ENCODE peak calls at places on chromosome 12, in eight cellular contexts. One of them, this sample, is unnamed.

GRCh38 chr12:13229504-13229903 is 33.0 kb downstream of the EMP1 start:
- DNase-seq in small intestine: no peak
- DNase-seq in body of pancreas: no peak
- DNase-seq in AG04450: no peak
- DNase-seq in dorsolateral prefrontal cortex: no peak
- DNase-seq in astrocyte: no peak
- DNase-seq in lower lobe of right lung: no peak
- DNase-seq in IMR-90: no peak
- DNase-seq in this sample: no peak

GRCh38 chr12:98456583-98457573 is 58.5 kb upstream of the TMPO start:
- DNase-seq in small intestine: peak; percentile 19
- DNase-seq in body of pancreas: peak; percentile 74
- DNase-seq in AG04450: no peak
- DNase-seq in dorsolateral prefrontal cortex: no peak
- DNase-seq in astrocyte: peak; percentile 59
- DNase-seq in lower lobe of right lung: peak; percentile 73
- DNase-seq in IMR-90: peak; percentile 21
- DNase-seq in this sample: peak; percentile 85

GRCh38 chr12:74660442-74660841 is 122.8 kb downstream of the ATXN7L3B start:
- DNase-seq in small intestine: no peak
- DNase-seq in body of pancreas: no peak
- DNase-seq in AG04450: no peak
- DNase-seq in dorsolateral prefrontal cortex: no peak
- DNase-seq in astrocyte: no peak
- DNase-seq in lower lobe of right lung: no peak
- DNase-seq in IMR-90: no peak
- DNase-seq in this sample: no peak

GRCh38 chr12:79659961-79660431 is 30.8 kb downstream of the PAWR start:
- DNase-seq in small intestine: peak; percentile 78
- DNase-seq in body of pancreas: no peak
- DNase-seq in AG04450: no peak
- DNase-seq in dorsolateral prefrontal cortex: no peak
- DNase-seq in astrocyte: no peak
- DNase-seq in lower lobe of right lung: no peak
- DNase-seq in IMR-90: no peak
- DNase-seq in this sample: no peak

GRCh38 chr12:54840293-54840692 is 14.0 kb upstream of the MUCL1 start:
- DNase-seq in small intestine: no peak
- DNase-seq in body of pancreas: no peak
- DNase-seq in AG04450: no peak
- DNase-seq in dorsolateral prefrontal cortex: no peak
- DNase-seq in astrocyte: no peak
- DNase-seq in lower lobe of right lung: no peak
- DNase-seq in IMR-90: no peak
- DNase-seq in this sample: no peak

GRCh38 chr12:131836193-131836592 is 8.0 kb downstream of the MMP17 start:
- DNase-seq in small intestine: no peak
- DNase-seq in body of pancreas: no peak
- DNase-seq in AG04450: no peak
- DNase-seq in dorsolateral prefrontal cortex: no peak
- DNase-seq in astrocyte: no peak
- DNase-seq in lower lobe of right lung: no peak
- DNase-seq in IMR-90: peak; percentile 20
- DNase-seq in this sample: no peak

GRCh38 chr12:130334399-130334798 is 3.3 kb upstream of the PIWIL1 start:
- DNase-seq in small intestine: no peak
- DNase-seq in body of pancreas: no peak
- DNase-seq in AG04450: no peak
- DNase-seq in dorsolateral prefrontal cortex: no peak
- DNase-seq in astrocyte: no peak
- DNase-seq in lower lobe of right lung: no peak
- DNase-seq in IMR-90: no peak
- DNase-seq in this sample: no peak

GRCh38 chr12:96194901-96195844 is 998 bp downstream of the ELK3 start:
- DNase-seq in small intestine: peak; percentile 57
- DNase-seq in body of pancreas: peak; percentile 54
- DNase-seq in AG04450: peak; percentile 61
- DNase-seq in dorsolateral prefrontal cortex: no peak
- DNase-seq in astrocyte: peak; percentile 92
- DNase-seq in lower lobe of right lung: no peak
- DNase-seq in IMR-90: peak; percentile 91
- DNase-seq in this sample: peak; percentile 67

GRCh38 chr12:49201595-49202295 is 12.9 kb upstream of the TUBA1A start:
- DNase-seq in small intestine: peak; percentile 18
- DNase-seq in body of pancreas: peak; percentile 11
- DNase-seq in AG04450: no peak
- DNase-seq in dorsolateral prefrontal cortex: no peak
- DNase-seq in astrocyte: peak; percentile 87
- DNase-seq in lower lobe of right lung: no peak
- DNase-seq in IMR-90: peak; percentile 70
- DNase-seq in this sample: no peak

GRCh38 chr12:93325855-93326254 is 51.9 kb upstream of the NUDT4 start:
- DNase-seq in small intestine: no peak
- DNase-seq in body of pancreas: no peak
- DNase-seq in AG04450: no peak
- DNase-seq in dorsolateral prefrontal cortex: no peak
- DNase-seq in astrocyte: peak; percentile 97
- DNase-seq in lower lobe of right lung: no peak
- DNase-seq in IMR-90: peak; percentile 90
- DNase-seq in this sample: no peak

GRCh38 chr12:132872975-132873421 is 14.4 kb downstream of the CHFR start:
- DNase-seq in small intestine: no peak
- DNase-seq in body of pancreas: no peak
- DNase-seq in AG04450: no peak
- DNase-seq in dorsolateral prefrontal cortex: no peak
- DNase-seq in astrocyte: no peak
- DNase-seq in lower lobe of right lung: no peak
- DNase-seq in IMR-90: no peak
- DNase-seq in this sample: no peak

DNA sequence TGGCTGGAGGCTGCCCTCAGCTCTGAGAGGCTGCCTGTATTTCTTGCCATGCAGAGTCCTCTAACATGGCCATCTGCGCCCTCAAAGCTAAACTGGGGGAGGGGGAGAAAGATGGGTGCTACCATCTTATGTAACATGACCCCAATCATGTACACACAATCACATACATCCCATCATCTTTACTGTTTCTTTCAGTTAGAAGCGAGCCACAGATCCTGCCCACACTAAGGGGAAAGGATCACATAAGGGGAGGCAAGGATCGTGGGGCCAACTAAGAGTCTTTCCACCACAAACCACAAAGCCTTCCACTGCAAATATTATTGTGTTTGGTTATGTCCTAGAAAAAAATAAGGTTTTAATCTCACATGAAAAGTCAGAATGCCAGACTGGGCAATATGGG is 11.8 kb upstream of the AMN1 start:
- DNase-seq in small intestine: no peak
- DNase-seq in body of pancreas: no peak
- DNase-seq in AG04450: no peak
- DNase-seq in dorsolateral prefrontal cortex: no peak
- DNase-seq in astrocyte: no peak
- DNase-seq in lower lobe of right lung: no peak
- DNase-seq in IMR-90: no peak
- DNase-seq in this sample: no peak
- H3K27ac ChIP-seq in small intestine: no peak overlapping the region
- H3K27ac ChIP-seq in body of pancreas: no peak overlapping the region
- H3K27ac ChIP-seq in AG04450: no peak overlapping the region
- H3K27ac ChIP-seq in dorsolateral prefrontal cortex: no peak overlapping the region
- H3K27ac ChIP-seq in astrocyte: no peak overlapping the region
- H3K27ac ChIP-seq in lower lobe of right lung: no peak overlapping the region
- H3K27ac ChIP-seq in IMR-90: no peak overlapping the region
- H3K27ac ChIP-seq in this sample: no peak overlapping the region

GRCh38 chr12:46664771-46665287 is 161.0 kb downstream of the SLC38A4 start:
- DNase-seq in small intestine: peak; percentile 21
- DNase-seq in body of pancreas: no peak
- DNase-seq in AG04450: peak; percentile 83
- DNase-seq in dorsolateral prefrontal cortex: no peak
- DNase-seq in astrocyte: peak; percentile 89
- DNase-seq in lower lobe of right lung: no peak
- DNase-seq in IMR-90: peak; percentile 96
- DNase-seq in this sample: no peak
- H3K27ac ChIP-seq in small intestine: no peak overlapping the region
- H3K27ac ChIP-seq in body of pancreas: no peak overlapping the region
- H3K27ac ChIP-seq in AG04450: no peak overlapping the region
- H3K27ac ChIP-seq in dorsolateral prefrontal cortex: no peak overlapping the region
- H3K27ac ChIP-seq in astrocyte: peak overlapping the region; percentile 58
- H3K27ac ChIP-seq in lower lobe of right lung: no peak overlapping the region
- H3K27ac ChIP-seq in IMR-90: peak overlapping the region; percentile 17
- H3K27ac ChIP-seq in this sample: no peak overlapping the region

GRCh38 chr12:109727746-109728726 is 14.4 kb downstream of the FAM222A start:
- DNase-seq in small intestine: no peak
- DNase-seq in body of pancreas: peak; percentile 9
- DNase-seq in AG04450: no peak
- DNase-seq in dorsolateral prefrontal cortex: no peak
- DNase-seq in astrocyte: no peak
- DNase-seq in lower lobe of right lung: peak; percentile 27
- DNase-seq in IMR-90: no peak
- DNase-seq in this sample: peak; percentile 38
- H3K27ac ChIP-seq in small intestine: no peak overlapping the region
- H3K27ac ChIP-seq in body of pancreas: peak overlapping the region; percentile 87
- H3K27ac ChIP-seq in AG04450: no peak overlapping the region
- H3K27ac ChIP-seq in dorsolateral prefrontal cortex: peak overlapping the region; percentile 93
- H3K27ac ChIP-seq in astrocyte: no peak overlapping the region
- H3K27ac ChIP-seq in lower lobe of right lung: no peak overlapping the region
- H3K27ac ChIP-seq in IMR-90: no peak overlapping the region
- H3K27ac ChIP-seq in this sample: no peak overlapping the region

GRCh38 chr12:20415641-20416040 is 47.3 kb downstream of the PDE3A start:
- DNase-seq in small intestine: no peak
- DNase-seq in body of pancreas: no peak
- DNase-seq in AG04450: no peak
- DNase-seq in dorsolateral prefrontal cortex: no peak
- DNase-seq in astrocyte: no peak
- DNase-seq in lower lobe of right lung: no peak
- DNase-seq in IMR-90: no peak
- DNase-seq in this sample: no peak

GRCh38 chr12:20423557-20423956 is 55.2 kb downstream of the PDE3A start:
- DNase-seq in small intestine: peak; percentile 19
- DNase-seq in body of pancreas: no peak
- DNase-seq in AG04450: no peak
- DNase-seq in dorsolateral prefrontal cortex: no peak
- DNase-seq in astrocyte: no peak
- DNase-seq in lower lobe of right lung: no peak
- DNase-seq in IMR-90: no peak
- DNase-seq in this sample: no peak

GRCh38 chr12:20415013-20415412 is 46.7 kb downstream of the PDE3A start:
- DNase-seq in small intestine: peak; percentile 24
- DNase-seq in body of pancreas: peak; percentile 18
- DNase-seq in AG04450: no peak
- DNase-seq in dorsolateral prefrontal cortex: no peak
- DNase-seq in astrocyte: peak; percentile 57
- DNase-seq in lower lobe of right lung: no peak
- DNase-seq in IMR-90: no peak
- DNase-seq in this sample: no peak

GRCh38 chr12:20421338-20421890 is 53.1 kb downstream of the PDE3A start:
- DNase-seq in small intestine: peak; percentile 88
- DNase-seq in body of pancreas: no peak
- DNase-seq in AG04450: no peak
- DNase-seq in dorsolateral prefrontal cortex: no peak
- DNase-seq in astrocyte: no peak
- DNase-seq in lower lobe of right lung: no peak
- DNase-seq in IMR-90: no peak
- DNase-seq in this sample: no peak

GRCh38 chr12:20420557-20420956 is 52.2 kb downstream of the PDE3A start:
- DNase-seq in small intestine: peak; percentile 79
- DNase-seq in body of pancreas: no peak
- DNase-seq in AG04450: no peak
- DNase-seq in dorsolateral prefrontal cortex: no peak
- DNase-seq in astrocyte: no peak
- DNase-seq in lower lobe of right lung: no peak
- DNase-seq in IMR-90: no peak
- DNase-seq in this sample: no peak
- H3K27ac ChIP-seq in small intestine: peak overlapping the region; percentile 37
- H3K27ac ChIP-seq in body of pancreas: no peak overlapping the region
- H3K27ac ChIP-seq in AG04450: no peak overlapping the region
- H3K27ac ChIP-seq in dorsolateral prefrontal cortex: no peak overlapping the region
- H3K27ac ChIP-seq in astrocyte: no peak overlapping the region
- H3K27ac ChIP-seq in lower lobe of right lung: no peak overlapping the region
- H3K27ac ChIP-seq in IMR-90: no peak overlapping the region
- H3K27ac ChIP-seq in this sample: no peak overlapping the region

DNA sequence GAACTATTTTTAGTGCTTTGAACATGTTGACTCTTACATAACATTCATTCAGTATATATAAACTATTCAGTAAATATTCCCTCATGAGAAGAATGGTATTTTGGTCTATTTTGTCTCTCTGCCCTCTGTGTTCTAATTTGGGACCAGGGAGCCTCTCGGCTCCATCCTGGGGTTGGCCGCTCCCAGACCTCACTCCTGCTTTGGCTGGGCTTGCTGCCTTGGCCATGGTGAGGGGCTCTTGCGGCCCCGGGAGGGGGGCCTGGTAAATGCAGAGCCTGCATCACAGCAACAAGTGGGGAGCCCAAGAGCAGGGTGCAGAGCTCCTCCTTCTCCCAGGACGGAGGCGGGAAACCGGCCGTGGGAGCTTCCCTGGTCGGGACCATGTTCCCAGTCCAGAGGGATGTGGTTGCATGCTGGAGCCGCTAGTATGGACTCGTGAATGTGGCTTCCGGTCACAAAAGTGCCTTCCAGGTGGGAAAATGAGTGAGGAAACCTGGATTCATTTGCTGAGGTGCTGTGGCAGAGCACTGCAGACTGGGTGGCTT is 250.0 kb downstream of the CACNA1C start:
- DNase-seq in small intestine: no peak
- DNase-seq in body of pancreas: no peak
- DNase-seq in AG04450: no peak
- DNase-seq in dorsolateral prefrontal cortex: no peak
- DNase-seq in astrocyte: no peak
- DNase-seq in lower lobe of right lung: no peak
- DNase-seq in IMR-90: no peak
- DNase-seq in this sample: no peak
- H3K27ac ChIP-seq in small intestine: no peak overlapping the region
- H3K27ac ChIP-seq in body of pancreas: no peak overlapping the region
- H3K27ac ChIP-seq in AG04450: no peak overlapping the region
- H3K27ac ChIP-seq in dorsolateral prefrontal cortex: no peak overlapping the region
- H3K27ac ChIP-seq in astrocyte: no peak overlapping the region
- H3K27ac ChIP-seq in lower lobe of right lung: peak overlapping the region; percentile 27
- H3K27ac ChIP-seq in IMR-90: peak overlapping the region; percentile 15
- H3K27ac ChIP-seq in this sample: no peak overlapping the region

GRCh38 chr12:47388712-47389111 is 309.0 kb upstream of the AMIGO2 start:
- DNase-seq in small intestine: no peak
- DNase-seq in body of pancreas: no peak
- DNase-seq in AG04450: no peak
- DNase-seq in dorsolateral prefrontal cortex: no peak
- DNase-seq in astrocyte: no peak
- DNase-seq in lower lobe of right lung: no peak
- DNase-seq in IMR-90: no peak
- DNase-seq in this sample: no peak
- H3K27ac ChIP-seq in small intestine: no peak overlapping the region
- H3K27ac ChIP-seq in body of pancreas: no peak overlapping the region
- H3K27ac ChIP-seq in AG04450: no peak overlapping the region
- H3K27ac ChIP-seq in dorsolateral prefrontal cortex: no peak overlapping the region
- H3K27ac ChIP-seq in astrocyte: no peak overlapping the region
- H3K27ac ChIP-seq in lower lobe of right lung: no peak overlapping the region
- H3K27ac ChIP-seq in IMR-90: no peak overlapping the region
- H3K27ac ChIP-seq in this sample: no peak overlapping the region